ENCODE peak calls at places on chromosomes 11 and 22, in six cellular contexts. U is NCI-H1092; G is CD4-positive, alpha-beta memory T cell; A is GM18507; P is A172; V is stimulated activated CD8-positive, alpha-beta memory T cell treated with anti-CD3 and anti-CD28 coated beads, Interleukin-7, amount 100 ng/mL, for 1 hour. K is an unnamed sample.

GRCh38 chr11:113689711-113690618 is 16.1 kb downstream of the TMPRSS5 start:
- DNase-seq in U (no peak), G (no peak), A (no peak), P (no peak), V (no peak), K (no peak)

GRCh38 chr22:22605074-22605404 is 39.4 kb upstream of the GGTLC2 start:
- DNase-seq in U (no peak), G (no peak), A (no peak), P (no peak), V (no peak), K (no peak)

GRCh38 chr11:59053387-59053786 is 32.7 kb upstream of the GLYATL1B start:
- DNase-seq in U (peak; percentile 3), G (peak; percentile 72), A (no peak), P (peak; percentile 27), V (peak; percentile 68), K (peak; percentile 64)

GRCh38 chr11:125433454-125434121 is 62.5 kb downstream of the FEZ1 start:
- DNase-seq in U (peak; percentile 19), G (no peak), A (peak; percentile 22), P (peak; percentile 56), V (no peak), K (no peak)

GRCh38 chr11:68142028-68142412 is 20.8 kb upstream of the CHKA start:
- DNase-seq in U (no peak), G (peak; percentile 48), A (no peak), P (no peak), V (no peak), K (no peak)

GRCh38 chr11:69212121-69213110 is 56.7 kb downstream of the SMIM38 start:
- DNase-seq in U (no peak), G (no peak), A (no peak), P (no peak), V (no peak), K (no peak)

GRCh38 chr22:19800761-19801244 is 40.2 kb downstream of the TBX1 start:
- DNase-seq in U (no peak), G (no peak), A (no peak), P (no peak), V (no peak), K (no peak)

GRCh38 chr22:29316429-29316828 is 932 bp upstream of the RASL10A start:
- DNase-seq in U (no peak), G (no peak), A (no peak), P (no peak), V (no peak), K (no peak)

GRCh38 chr11:117903505-117904382 is 25.5 kb downstream of the TMPRSS13 start:
- DNase-seq in U (no peak), G (no peak), A (no peak), P (no peak), V (no peak), K (no peak)

GRCh38 chr11:84580338-84580737 is 1046.8 kb downstream of the DLG2 start:
- DNase-seq in U (peak; percentile 56), G (no peak), A (no peak), P (no peak), V (no peak), K (no peak)

GRCh38 chr11:126341760-126342161 is 13.7 kb upstream of the ST3GAL4 start:
- DNase-seq in U (no peak), G (no peak), A (no peak), P (peak; percentile 77), V (no peak), K (no peak)

GRCh38 chr11:66311470-66311964 is 5.3 kb downstream of the CD248 start:
- DNase-seq in U (no peak), G (no peak), A (no peak), P (no peak), V (no peak), K (no peak)

GRCh38 chr11:41320233-41320993 is 139.0 kb downstream of the LRRC4C start:
- DNase-seq in U (no peak), G (no peak), A (no peak), P (no peak), V (no peak), K (no peak)

GRCh38 chr22:42688241-42688913 is 32.3 kb downstream of the A4GALT start:
- DNase-seq in U (peak; percentile 42), G (no peak), A (no peak), P (peak; percentile 60), V (no peak), K (no peak)

GRCh38 chr11:124481365-124482323 is 36.1 kb upstream of the OR8B8 start:
- DNase-seq in U (no peak), G (no peak), A (no peak), P (peak; percentile 28), V (no peak), K (no peak)

GRCh38 chr22:27866136-27867091 is 52.6 kb downstream of the PITPNB start:
- DNase-seq in U (no peak), G (no peak), A (no peak), P (peak; percentile 35), V (no peak), K (no peak)

GRCh38 chr11:131495417-131495816 is 125.0 kb downstream of the NTM start:
- DNase-seq in U (no peak), G (no peak), A (no peak), P (no peak), V (no peak), K (no peak)

GRCh38 chr22:46011627-46012181 is 34.7 kb upstream of the WNT7B start:
- DNase-seq in U (no peak), G (no peak), A (no peak), P (no peak), V (no peak), K (no peak)

GRCh38 chr11:44346983-44347382 is 37.0 kb upstream of the ALX4 start:
- DNase-seq in U (no peak), G (no peak), A (no peak), P (no peak), V (no peak), K (no peak)

GRCh38 chr11:109865558-109866186 is 227.5 kb upstream of the ZC3H12C start:
- DNase-seq in U (peak; percentile 8), G (no peak), A (no peak), P (peak; percentile 3), V (no peak), K (no peak)

GRCh38 chr11:118166641-118167040 is 9.8 kb downstream of the SCN2B start:
- DNase-seq in U (no peak), G (no peak), A (no peak), P (no peak), V (no peak), K (no peak)

GRCh38 chr11:69002743-69003231 is 10.3 kb downstream of the MRGPRF start:
- DNase-seq in U (no peak), G (no peak), A (no peak), P (no peak), V (no peak), K (no peak)

K was measured in activated T-helper 1 cell treated with anti-CD3 and anti-CD28 coated beads, Interleukin-2, amount 50 U/mL, for 16 hours.